ENCODE peak calls at places on chromosomes 11 and 22, in eight cellular contexts. One of them, this sample, is unnamed.

GRCh38 chr22:17847360-17848078 is 73.2 kb upstream of the BID start:
- DNase-seq in AG08395: peak; percentile 5
- DNase-seq in NCI-H2081 treated with DMSO at 0.1 percent for 48 hours: no peak
- DNase-seq in globus pallidus: no peak
- DNase-seq in T47D: no peak
- DNase-seq in AG04449: no peak
- DNase-seq in naive thymus-derived CD4-positive, alpha-beta T cell: no peak
- DNase-seq in left ventricle myocardium superior: no peak
- DNase-seq in this sample: no peak

GRCh38 chr22:29617922-29618629 is 14.6 kb downstream of the NF2 start:
- DNase-seq in AG08395: peak; percentile 35
- DNase-seq in NCI-H2081 treated with DMSO at 0.1 percent for 48 hours: no peak
- DNase-seq in globus pallidus: no peak
- DNase-seq in T47D: no peak
- DNase-seq in AG04449: no peak
- DNase-seq in naive thymus-derived CD4-positive, alpha-beta T cell: no peak
- DNase-seq in left ventricle myocardium superior: no peak
- DNase-seq in this sample: no peak

GRCh38 chr11:62353841-62354240 is 16.6 kb downstream of the ASRGL1 start:
- DNase-seq in AG08395: no peak
- DNase-seq in NCI-H2081 treated with DMSO at 0.1 percent for 48 hours: peak; percentile 29
- DNase-seq in globus pallidus: no peak
- DNase-seq in T47D: peak; percentile 49
- DNase-seq in AG04449: no peak
- DNase-seq in naive thymus-derived CD4-positive, alpha-beta T cell: no peak
- DNase-seq in left ventricle myocardium superior: no peak
- DNase-seq in this sample: no peak

GRCh38 chr11:88523362-88524028 is 186.0 kb upstream of the CTSC start:
- DNase-seq in AG08395: peak; percentile 42
- DNase-seq in NCI-H2081 treated with DMSO at 0.1 percent for 48 hours: no peak
- DNase-seq in globus pallidus: no peak
- DNase-seq in T47D: no peak
- DNase-seq in AG04449: no peak
- DNase-seq in naive thymus-derived CD4-positive, alpha-beta T cell: no peak
- DNase-seq in left ventricle myocardium superior: no peak
- DNase-seq in this sample: no peak

GRCh38 chr22:41526802-41527799 is 17.2 kb downstream of the POLR3H start:
- DNase-seq in AG08395: peak; percentile 76
- DNase-seq in NCI-H2081 treated with DMSO at 0.1 percent for 48 hours: no peak
- DNase-seq in globus pallidus: peak; percentile 67
- DNase-seq in T47D: peak; percentile 58
- DNase-seq in AG04449: no peak
- DNase-seq in naive thymus-derived CD4-positive, alpha-beta T cell: peak; percentile 61
- DNase-seq in left ventricle myocardium superior: peak; percentile 67
- DNase-seq in this sample: no peak

GRCh38 chr11:64268687-64269379 is 15.6 kb downstream of the BAD start:
- DNase-seq in AG08395: no peak
- DNase-seq in NCI-H2081 treated with DMSO at 0.1 percent for 48 hours: no peak
- DNase-seq in globus pallidus: no peak
- DNase-seq in T47D: no peak
- DNase-seq in AG04449: no peak
- DNase-seq in naive thymus-derived CD4-positive, alpha-beta T cell: no peak
- DNase-seq in left ventricle myocardium superior: peak; percentile 81
- DNase-seq in this sample: peak; percentile 92

GRCh38 chr11:120908521-120909181 is 115.3 kb upstream of the TBCEL start:
- DNase-seq in AG08395: no peak
- DNase-seq in NCI-H2081 treated with DMSO at 0.1 percent for 48 hours: no peak
- DNase-seq in globus pallidus: no peak
- DNase-seq in T47D: peak; percentile 26
- DNase-seq in AG04449: no peak
- DNase-seq in naive thymus-derived CD4-positive, alpha-beta T cell: no peak
- DNase-seq in left ventricle myocardium superior: no peak
- DNase-seq in this sample: peak; percentile 47

GRCh38 chr22:38353142-38353629 is 36.0 kb upstream of the CSNK1E start:
- DNase-seq in AG08395: peak; percentile 83
- DNase-seq in NCI-H2081 treated with DMSO at 0.1 percent for 48 hours: no peak
- DNase-seq in globus pallidus: peak; percentile 41
- DNase-seq in T47D: peak; percentile 49
- DNase-seq in AG04449: no peak
- DNase-seq in naive thymus-derived CD4-positive, alpha-beta T cell: peak; percentile 23
- DNase-seq in left ventricle myocardium superior: peak; percentile 87
- DNase-seq in this sample: peak; percentile 89

GRCh38 chr11:122853971-122854446 is 15.7 kb downstream of the CRTAM start:
- DNase-seq in AG08395: peak; percentile 81
- DNase-seq in NCI-H2081 treated with DMSO at 0.1 percent for 48 hours: peak; percentile 59
- DNase-seq in globus pallidus: peak; percentile 71
- DNase-seq in T47D: peak; percentile 79
- DNase-seq in AG04449: peak; percentile 42
- DNase-seq in naive thymus-derived CD4-positive, alpha-beta T cell: peak; percentile 60
- DNase-seq in left ventricle myocardium superior: no peak
- DNase-seq in this sample: no peak

GRCh38 chr22:37632174-37633081 is 7.0 kb upstream of the SH3BP1 start:
- DNase-seq in AG08395: no peak
- DNase-seq in NCI-H2081 treated with DMSO at 0.1 percent for 48 hours: no peak
- DNase-seq in globus pallidus: no peak
- DNase-seq in T47D: no peak
- DNase-seq in AG04449: no peak
- DNase-seq in naive thymus-derived CD4-positive, alpha-beta T cell: no peak
- DNase-seq in left ventricle myocardium superior: no peak
- DNase-seq in this sample: no peak

GRCh38 chr22:38240734-38241252 is 32.0 kb downstream of the TMEM184B start:
- DNase-seq in AG08395: peak; percentile 63
- DNase-seq in NCI-H2081 treated with DMSO at 0.1 percent for 48 hours: no peak
- DNase-seq in globus pallidus: peak; percentile 45
- DNase-seq in T47D: no peak
- DNase-seq in AG04449: peak; percentile 65
- DNase-seq in naive thymus-derived CD4-positive, alpha-beta T cell: no peak
- DNase-seq in left ventricle myocardium superior: no peak
- DNase-seq in this sample: no peak

GRCh38 chr22:39122772-39123470 is 25.9 kb downstream of the APOBEC3H start:
- DNase-seq in AG08395: no peak
- DNase-seq in NCI-H2081 treated with DMSO at 0.1 percent for 48 hours: no peak
- DNase-seq in globus pallidus: no peak
- DNase-seq in T47D: no peak
- DNase-seq in AG04449: no peak
- DNase-seq in naive thymus-derived CD4-positive, alpha-beta T cell: no peak
- DNase-seq in left ventricle myocardium superior: no peak
- DNase-seq in this sample: no peak

GRCh38 chr11:6703247-6704063 is 20.3 kb upstream of the MRPL17 start:
- DNase-seq in AG08395: peak; percentile 84
- DNase-seq in NCI-H2081 treated with DMSO at 0.1 percent for 48 hours: no peak
- DNase-seq in globus pallidus: peak; percentile 82
- DNase-seq in T47D: peak; percentile 31
- DNase-seq in AG04449: no peak
- DNase-seq in naive thymus-derived CD4-positive, alpha-beta T cell: peak; percentile 14
- DNase-seq in left ventricle myocardium superior: peak; percentile 35
- DNase-seq in this sample: no peak

GRCh38 chr11:6405039-6405667 is 13.7 kb downstream of the APBB1 start:
- DNase-seq in AG08395: no peak
- DNase-seq in NCI-H2081 treated with DMSO at 0.1 percent for 48 hours: no peak
- DNase-seq in globus pallidus: peak; percentile 70
- DNase-seq in T47D: no peak
- DNase-seq in AG04449: no peak
- DNase-seq in naive thymus-derived CD4-positive, alpha-beta T cell: peak; percentile 49
- DNase-seq in left ventricle myocardium superior: no peak
- DNase-seq in this sample: peak; percentile 92

GRCh38 chr11:76269661-76270322 is 63.5 kb upstream of the WNT11 start:
- DNase-seq in AG08395: no peak
- DNase-seq in NCI-H2081 treated with DMSO at 0.1 percent for 48 hours: no peak
- DNase-seq in globus pallidus: no peak
- DNase-seq in T47D: no peak
- DNase-seq in AG04449: no peak
- DNase-seq in naive thymus-derived CD4-positive, alpha-beta T cell: no peak
- DNase-seq in left ventricle myocardium superior: peak; percentile 45
- DNase-seq in this sample: no peak